ENCODE peak calls at places on chromosomes 12 and 14, in six cellular contexts. L is fibroblast of lung, X is cardiac muscle cell, P is Panc1, C is heart left ventricle, Y is aorta. A is an unnamed sample.

GRCh38 chr12:50690923-50691322 is 73.0 kb upstream of the ATF1 start:
- DNase-seq in L (peak; percentile 42), X (peak; percentile 64), P (no peak), C (no peak), Y (no peak), A (peak; percentile 93)

GRCh38 chr12:113120670-113121370 is 14.7 kb downstream of the RASAL1 start:
- DNase-seq in L (no peak), X (no peak), P (no peak), C (no peak), Y (no peak), A (no peak)

GRCh38 chr14:60777856-60778578 is 43.5 kb downstream of the MNAT1 start:
- DNase-seq in L (peak; percentile 97), X (peak; percentile 56), P (no peak), C (no peak), Y (no peak), A (no peak)

GRCh38 chr12:52197371-52198231 is 5.8 kb upstream of the KRT80 start:
- DNase-seq in L (no peak), X (peak; percentile 71), P (no peak), C (no peak), Y (no peak), A (peak; percentile 62)

GRCh38 chr12:94941440-94941862 is 62.0 kb downstream of the NDUFA12 start:
- DNase-seq in L (peak; percentile 82), X (peak; percentile 63), P (no peak), C (peak; percentile 70), Y (peak; percentile 82), A (peak; percentile 43)

GRCh38 chr14:63182967-63183366 is 21.3 kb upstream of the RHOJ start:
- DNase-seq in L (no peak), X (no peak), P (no peak), C (no peak), Y (no peak), A (no peak)

GRCh38 chr14:68794856-68795601 is 2.2 kb upstream of the ZFP36L1 start:
- DNase-seq in L (peak; percentile 96), X (peak; percentile 91), P (no peak), C (no peak), Y (no peak), A (peak; percentile 71)

GRCh38 chr12:54374555-54375257 is 9.8 kb downstream of the ZNF385A start:
- DNase-seq in L (no peak), X (no peak), P (no peak), C (peak; percentile 76), Y (no peak), A (no peak)

GRCh38 chr12:120257041-120257821 is 8.3 kb downstream of the PXN start:
- DNase-seq in L (peak; percentile 95), X (peak; percentile 97), P (no peak), C (peak; percentile 75), Y (no peak), A (peak; percentile 73)

GRCh38 chr12:118853634-118854033 is 127.7 kb upstream of the SRRM4 start:
- DNase-seq in L (no peak), X (no peak), P (no peak), C (no peak), Y (no peak), A (no peak)

GRCh38 chr14:80772504-80772903 is 169.0 kb downstream of the CEP128 start:
- DNase-seq in L (no peak), X (no peak), P (no peak), C (no peak), Y (no peak), A (no peak)

GRCh38 chr12:8033153-8034044 is 883 bp downstream of the FOXJ2 start:
- DNase-seq in L (peak; percentile 48), X (peak; percentile 40), P (no peak), C (no peak), Y (peak; percentile 85), A (peak; percentile 58)

GRCh38 chr12:54385251-54385914 is 850 bp upstream of the ZNF385A start:
- DNase-seq in L (no peak), X (no peak), P (no peak), C (no peak), Y (peak; percentile 74), A (no peak)

GRCh38 chr12:93614917-93615596 is 42.6 kb downstream of the SOCS2 start:
- DNase-seq in L (peak; percentile 69), X (peak; percentile 56), P (no peak), C (no peak), Y (no peak), A (no peak)

GRCh38 chr14:55930016-55930784 is 188.0 kb upstream of the PELI2 start:
- DNase-seq in L (no peak), X (no peak), P (no peak), C (no peak), Y (no peak), A (no peak)

GRCh38 chr12:52655720-52656124 is 3.7 kb upstream of the KRT2 start:
- DNase-seq in L (no peak), X (no peak), P (no peak), C (no peak), Y (no peak), A (no peak)

GRCh38 chr12:39368096-39368495 is 74.8 kb downstream of the KIF21A start:
- DNase-seq in L (no peak), X (no peak), P (peak; percentile 10), C (no peak), Y (no peak), A (no peak)

GRCh38 chr12:115023898-115024297 is 339.9 kb upstream of the TBX3 start:
- DNase-seq in L (no peak), X (no peak), P (no peak), C (no peak), Y (no peak), A (no peak)

GRCh38 chr12:4379410-4379809 is at the start of gene FGF23:
- DNase-seq in L (peak; percentile 9), X (peak; percentile 43), P (no peak), C (peak; percentile 66), Y (no peak), A (no peak)

GRCh38 chr12:93403988-93404803 is 26.5 kb downstream of the NUDT4 start:
- DNase-seq in L (no peak), X (peak; percentile 77), P (no peak), C (no peak), Y (no peak), A (no peak)

GRCh38 chr14:53010193-53010592 is 59.3 kb upstream of the FERMT2 start:
- DNase-seq in L (no peak), X (no peak), P (no peak), C (no peak), Y (no peak), A (no peak)

GRCh38 chr14:59028476-59029202 is 159.8 kb upstream of the DAAM1 start:
- DNase-seq in L (peak; percentile 95), X (peak; percentile 91), P (peak; percentile 56), C (no peak), Y (peak; percentile 80), A (peak; percentile 65)

GRCh38 chr14:92551066-92551841 is 37.7 kb downstream of the RIN3 start:
- DNase-seq in L (no peak), X (no peak), P (no peak), C (no peak), Y (peak; percentile 12), A (no peak)

GRCh38 chr12:9365296-9365695 is 157.1 kb upstream of the PZP start:
- DNase-seq in L (peak; percentile 78), X (peak; percentile 37), P (no peak), C (no peak), Y (no peak), A (no peak)

GRCh38 chr12:109730306-109731145 is 16.9 kb downstream of the FAM222A start:
- DNase-seq in L (no peak), X (no peak), P (no peak), C (peak; percentile 16), Y (peak; percentile 26), A (no peak)

GRCh38 chr14:22572562-22573058 is 16.4 kb downstream of the DAD1 start:
- DNase-seq in L (no peak), X (peak; percentile 84), P (no peak), C (no peak), Y (no peak), A (no peak)

GRCh38 chr14:23114669-23115491 is 4.2 kb downstream of the CEBPE start:
- DNase-seq in L (peak; percentile 98), X (peak; percentile 93), P (no peak), C (no peak), Y (peak; percentile 85), A (peak; percentile 79)

GRCh38 chr14:63249112-63249511 is 44.9 kb downstream of the RHOJ start:
- DNase-seq in L (peak; percentile 91), X (peak; percentile 41), P (no peak), C (no peak), Y (no peak), A (no peak)

GRCh38 chr12:94795520-94795919 is 145.2 kb upstream of the TMCC3 start:
- DNase-seq in L (peak; percentile 61), X (peak; percentile 45), P (no peak), C (no peak), Y (no peak), A (peak; percentile 15)

GRCh38 chr12:2483713-2484112 is 311.1 kb upstream of the FKBP4 start:
- DNase-seq in L (no peak), X (no peak), P (no peak), C (no peak), Y (no peak), A (no peak)

GRCh38 chr12:47286676-47287075 is 206.9 kb upstream of the AMIGO2 start:
- DNase-seq in L (no peak), X (no peak), P (no peak), C (no peak), Y (no peak), A (no peak)

GRCh38 chr14:104869669-104870367 is 4.8 kb downstream of the CEP170B start:
- DNase-seq in L (peak; percentile 12), X (no peak), P (no peak), C (peak; percentile 37), Y (peak; percentile 62), A (no peak)
- H3K4me1 ChIP-seq in L (peaks cover 11% of the 10 kb centered on the region), X (no peaks in the 10 kb centered on the region), P (peaks cover 4% of the 10 kb centered on the region), C (peaks cover 17% of the 10 kb centered on the region), Y (no peaks in the 10 kb centered on the region), A (peaks cover 11% of the 10 kb centered on the region)

GRCh38 chr12:55815473-55815872 is 2.1 kb downstream of the SARNP start:
- DNase-seq in L (no peak), X (no peak), P (no peak), C (no peak), Y (no peak), A (no peak)
- H3K4me3 ChIP-seq in L (peak overlapping the region; percentile 97), X (peak overlapping the region; percentile 92), P (peak overlapping the region; percentile 100), C (peak overlapping the region; percentile 69), Y (no peak overlapping the region), A (no peak overlapping the region)

GRCh38 chr12:69055706-69056105 is 122.7 kb upstream of the CPM start:
- DNase-seq in L (no peak), X (no peak), P (no peak), C (no peak), Y (no peak), A (no peak)

GRCh38 chr12:69055280-69055679 is 122.3 kb upstream of the CPM start:
- DNase-seq in L (no peak), X (no peak), P (no peak), C (no peak), Y (no peak), A (no peak)

GRCh38 chr12:69054343-69055056 is 121.5 kb upstream of the CPM start:
- DNase-seq in L (no peak), X (no peak), P (no peak), C (no peak), Y (no peak), A (no peak)

GRCh38 chr12:69057742-69058141 is 124.8 kb upstream of the CPM start:
- DNase-seq in L (no peak), X (no peak), P (no peak), C (no peak), Y (no peak), A (no peak)

GRCh38 chr12:69056743-69057515 is 124.0 kb upstream of the CPM start:
- DNase-seq in L (peak; percentile 65), X (peak; percentile 74), P (no peak), C (no peak), Y (no peak), A (no peak)
- H3K4me1 ChIP-seq in L (peaks cover 19% of the 10 kb centered on the region), X (no peaks in the 10 kb centered on the region), P (peaks cover 13% of the 10 kb centered on the region), C (no peaks in the 10 kb centered on the region), Y (no peaks in the 10 kb centered on the region), A (no peaks in the 10 kb centered on the region)

GRCh38 chr14:32074887-32075572 is 2.1 kb upstream of the ARHGAP5 start:
- DNase-seq in L (peak; percentile 41), X (peak; percentile 17), P (no peak), C (no peak), Y (no peak), A (no peak)
- H3K4me3 ChIP-seq in L (peak overlapping the region; percentile 76), X (peak overlapping the region; percentile 66), P (peak overlapping the region; percentile 91), C (peak overlapping the region; percentile 88), Y (peak overlapping the region; percentile 63), A (no peak overlapping the region)

A was measured in adrenal gland.